ENCODE peak calls at places on chromosomes 11 and 22, in eight cellular contexts. One of them, this sample, is unnamed.

GRCh38 chr22:19035474-19036228 is 86.6 kb downstream of the DGCR2 start:
- DNase-seq in astrocyte of the spinal cord: no peak
- DNase-seq in AG09309: no peak
- DNase-seq in T-cell: no peak
- DNase-seq in NCI-H1417: no peak
- DNase-seq in RWPE1: no peak
- DNase-seq in stimulated activated CD4-positive, alpha-beta T cell treated with anti-CD3 and anti-CD28 coated beads, Interleukin-4, amount 100 ng/mL, for 48 hours: no peak
- DNase-seq in hepatic stellate cell: no peak
- DNase-seq in this sample: no peak

GRCh38 chr11:73201249-73201648 is 16.8 kb upstream of the P2RY2 start:
- DNase-seq in RWPE1: no peak
- DNase-seq in AG09309: no peak
- DNase-seq in stimulated activated CD4-positive, alpha-beta T cell treated with anti-CD3 and anti-CD28 coated beads, Interleukin-4, amount 100 ng/mL, for 48 hours: no peak
- DNase-seq in NCI-H1417: peak; percentile 4
- DNase-seq in hepatic stellate cell: no peak
- DNase-seq in astrocyte of the spinal cord: no peak
- DNase-seq in T-cell: no peak
- DNase-seq in this sample: no peak

GRCh38 chr11:115581871-115582639 is 77.8 kb upstream of the CADM1 start:
- DNase-seq in RWPE1: peak; percentile 20
- DNase-seq in stimulated activated CD4-positive, alpha-beta T cell treated with anti-CD3 and anti-CD28 coated beads, Interleukin-4, amount 100 ng/mL, for 48 hours: no peak
- DNase-seq in T-cell: no peak
- DNase-seq in astrocyte of the spinal cord: peak; percentile 6
- DNase-seq in AG09309: no peak
- DNase-seq in hepatic stellate cell: no peak
- DNase-seq in NCI-H1417: peak; percentile 72
- DNase-seq in this sample: no peak

GRCh38 chr11:72257551-72257950 is 13.6 kb upstream of the PHOX2A start:
- DNase-seq in hepatic stellate cell: no peak
- DNase-seq in AG09309: no peak
- DNase-seq in stimulated activated CD4-positive, alpha-beta T cell treated with anti-CD3 and anti-CD28 coated beads, Interleukin-4, amount 100 ng/mL, for 48 hours: no peak
- DNase-seq in NCI-H1417: no peak
- DNase-seq in astrocyte of the spinal cord: no peak
- DNase-seq in RWPE1: no peak
- DNase-seq in T-cell: no peak
- DNase-seq in this sample: no peak

GRCh38 chr11:61290905-61291690 is 4.0 kb downstream of the VWCE start:
- DNase-seq in NCI-H1417: no peak
- DNase-seq in stimulated activated CD4-positive, alpha-beta T cell treated with anti-CD3 and anti-CD28 coated beads, Interleukin-4, amount 100 ng/mL, for 48 hours: no peak
- DNase-seq in astrocyte of the spinal cord: no peak
- DNase-seq in AG09309: no peak
- DNase-seq in RWPE1: no peak
- DNase-seq in hepatic stellate cell: no peak
- DNase-seq in T-cell: no peak
- DNase-seq in this sample: no peak

GRCh38 chr22:38397189-38398097 is 57.6 kb downstream of the KCNJ4 start:
- DNase-seq in NCI-H1417: no peak
- DNase-seq in astrocyte of the spinal cord: peak; percentile 33
- DNase-seq in T-cell: no peak
- DNase-seq in RWPE1: peak; percentile 17
- DNase-seq in hepatic stellate cell: no peak
- DNase-seq in AG09309: no peak
- DNase-seq in stimulated activated CD4-positive, alpha-beta T cell treated with anti-CD3 and anti-CD28 coated beads, Interleukin-4, amount 100 ng/mL, for 48 hours: no peak
- DNase-seq in this sample: peak; percentile 30

GRCh38 chr11:122439911-122440782 is 215.4 kb upstream of the UBASH3B start:
- DNase-seq in stimulated activated CD4-positive, alpha-beta T cell treated with anti-CD3 and anti-CD28 coated beads, Interleukin-4, amount 100 ng/mL, for 48 hours: no peak
- DNase-seq in RWPE1: no peak
- DNase-seq in T-cell: no peak
- DNase-seq in NCI-H1417: peak; percentile 71
- DNase-seq in AG09309: no peak
- DNase-seq in hepatic stellate cell: peak; percentile 40
- DNase-seq in astrocyte of the spinal cord: peak; percentile 62
- DNase-seq in this sample: no peak

GRCh38 chr22:44030702-44031082 is 6.6 kb downstream of the PARVB start:
- DNase-seq in astrocyte of the spinal cord: no peak
- DNase-seq in stimulated activated CD4-positive, alpha-beta T cell treated with anti-CD3 and anti-CD28 coated beads, Interleukin-4, amount 100 ng/mL, for 48 hours: no peak
- DNase-seq in NCI-H1417: no peak
- DNase-seq in AG09309: no peak
- DNase-seq in hepatic stellate cell: no peak
- DNase-seq in T-cell: no peak
- DNase-seq in RWPE1: no peak
- DNase-seq in this sample: no peak

GRCh38 chr11:96096360-96096759 is 172.5 kb upstream of the MTMR2 start:
- DNase-seq in stimulated activated CD4-positive, alpha-beta T cell treated with anti-CD3 and anti-CD28 coated beads, Interleukin-4, amount 100 ng/mL, for 48 hours: no peak
- DNase-seq in AG09309: no peak
- DNase-seq in T-cell: no peak
- DNase-seq in astrocyte of the spinal cord: no peak
- DNase-seq in RWPE1: no peak
- DNase-seq in hepatic stellate cell: no peak
- DNase-seq in NCI-H1417: no peak
- DNase-seq in this sample: no peak

GRCh38 chr11:122141757-122142156 is 25.7 kb upstream of the BLID start:
- DNase-seq in hepatic stellate cell: no peak
- DNase-seq in astrocyte of the spinal cord: no peak
- DNase-seq in stimulated activated CD4-positive, alpha-beta T cell treated with anti-CD3 and anti-CD28 coated beads, Interleukin-4, amount 100 ng/mL, for 48 hours: no peak
- DNase-seq in AG09309: no peak
- DNase-seq in NCI-H1417: peak; percentile 92
- DNase-seq in RWPE1: no peak
- DNase-seq in T-cell: no peak
- DNase-seq in this sample: no peak

GRCh38 chr11:91790346-91790745 is 434.3 kb upstream of the FAT3 start:
- DNase-seq in hepatic stellate cell: no peak
- DNase-seq in T-cell: no peak
- DNase-seq in RWPE1: no peak
- DNase-seq in astrocyte of the spinal cord: no peak
- DNase-seq in stimulated activated CD4-positive, alpha-beta T cell treated with anti-CD3 and anti-CD28 coated beads, Interleukin-4, amount 100 ng/mL, for 48 hours: no peak
- DNase-seq in AG09309: no peak
- DNase-seq in NCI-H1417: no peak
- DNase-seq in this sample: no peak

GRCh38 chr11:41245184-41245583 is 214.3 kb downstream of the LRRC4C start:
- DNase-seq in astrocyte of the spinal cord: no peak
- DNase-seq in hepatic stellate cell: no peak
- DNase-seq in NCI-H1417: no peak
- DNase-seq in RWPE1: no peak
- DNase-seq in stimulated activated CD4-positive, alpha-beta T cell treated with anti-CD3 and anti-CD28 coated beads, Interleukin-4, amount 100 ng/mL, for 48 hours: no peak
- DNase-seq in AG09309: no peak
- DNase-seq in T-cell: no peak
- DNase-seq in this sample: peak; percentile 19

GRCh38 chr11:11659567-11660341 is 37.9 kb upstream of the GALNT18 start:
- DNase-seq in hepatic stellate cell: no peak
- DNase-seq in AG09309: no peak
- DNase-seq in astrocyte of the spinal cord: no peak
- DNase-seq in NCI-H1417: no peak
- DNase-seq in RWPE1: no peak
- DNase-seq in stimulated activated CD4-positive, alpha-beta T cell treated with anti-CD3 and anti-CD28 coated beads, Interleukin-4, amount 100 ng/mL, for 48 hours: no peak
- DNase-seq in T-cell: no peak
- DNase-seq in this sample: no peak

GRCh38 chr11:126669416-126669815 is 313.9 kb downstream of the ST3GAL4 start:
- DNase-seq in NCI-H1417: no peak
- DNase-seq in T-cell: no peak
- DNase-seq in hepatic stellate cell: peak; percentile 29
- DNase-seq in AG09309: peak; percentile 44
- DNase-seq in RWPE1: no peak
- DNase-seq in astrocyte of the spinal cord: peak; percentile 37
- DNase-seq in stimulated activated CD4-positive, alpha-beta T cell treated with anti-CD3 and anti-CD28 coated beads, Interleukin-4, amount 100 ng/mL, for 48 hours: no peak
- DNase-seq in this sample: no peak

GRCh38 chr11:91199866-91200265 is 977.0 kb upstream of the CHORDC1 start:
- DNase-seq in T-cell: no peak
- DNase-seq in stimulated activated CD4-positive, alpha-beta T cell treated with anti-CD3 and anti-CD28 coated beads, Interleukin-4, amount 100 ng/mL, for 48 hours: no peak
- DNase-seq in hepatic stellate cell: peak; percentile 12
- DNase-seq in AG09309: no peak
- DNase-seq in astrocyte of the spinal cord: peak; percentile 64
- DNase-seq in RWPE1: no peak
- DNase-seq in NCI-H1417: no peak
- DNase-seq in this sample: no peak

GRCh38 chr22:30763815-30764686 is 69.4 kb downstream of the OSBP2 start:
- DNase-seq in astrocyte of the spinal cord: peak; percentile 77
- DNase-seq in T-cell: peak; percentile 44
- DNase-seq in stimulated activated CD4-positive, alpha-beta T cell treated with anti-CD3 and anti-CD28 coated beads, Interleukin-4, amount 100 ng/mL, for 48 hours: peak; percentile 20
- DNase-seq in RWPE1: peak; percentile 73
- DNase-seq in NCI-H1417: peak; percentile 20
- DNase-seq in hepatic stellate cell: peak; percentile 63
- DNase-seq in AG09309: peak; percentile 55
- DNase-seq in this sample: peak; percentile 55

GRCh38 chr11:61297341-61297740 is 2.2 kb upstream of the VWCE start:
- DNase-seq in NCI-H1417: no peak
- DNase-seq in astrocyte of the spinal cord: no peak
- DNase-seq in AG09309: no peak
- DNase-seq in RWPE1: peak; percentile 41
- DNase-seq in stimulated activated CD4-positive, alpha-beta T cell treated with anti-CD3 and anti-CD28 coated beads, Interleukin-4, amount 100 ng/mL, for 48 hours: no peak
- DNase-seq in hepatic stellate cell: no peak
- DNase-seq in T-cell: no peak
- DNase-seq in this sample: no peak

GRCh38 chr11:78708388-78708787 is 133.7 kb upstream of the NARS2 start:
- DNase-seq in hepatic stellate cell: peak; percentile 44
- DNase-seq in RWPE1: peak; percentile 36
- DNase-seq in astrocyte of the spinal cord: no peak
- DNase-seq in NCI-H1417: no peak
- DNase-seq in T-cell: no peak
- DNase-seq in stimulated activated CD4-positive, alpha-beta T cell treated with anti-CD3 and anti-CD28 coated beads, Interleukin-4, amount 100 ng/mL, for 48 hours: no peak
- DNase-seq in AG09309: no peak
- DNase-seq in this sample: no peak

GRCh38 chr11:100876826-100877545 is 189.9 kb downstream of the ARHGAP42 start:
- DNase-seq in astrocyte of the spinal cord: peak; percentile 99
- DNase-seq in stimulated activated CD4-positive, alpha-beta T cell treated with anti-CD3 and anti-CD28 coated beads, Interleukin-4, amount 100 ng/mL, for 48 hours: no peak
- DNase-seq in hepatic stellate cell: peak; percentile 72
- DNase-seq in AG09309: peak; percentile 88
- DNase-seq in RWPE1: peak; percentile 4
- DNase-seq in T-cell: no peak
- DNase-seq in NCI-H1417: peak; percentile 5
- DNase-seq in this sample: no peak

GRCh38 chr11:73320786-73321325 is 12.8 kb downstream of the ARHGEF17 start:
- DNase-seq in RWPE1: no peak
- DNase-seq in NCI-H1417: no peak
- DNase-seq in astrocyte of the spinal cord: peak; percentile 51
- DNase-seq in T-cell: no peak
- DNase-seq in stimulated activated CD4-positive, alpha-beta T cell treated with anti-CD3 and anti-CD28 coated beads, Interleukin-4, amount 100 ng/mL, for 48 hours: no peak
- DNase-seq in hepatic stellate cell: no peak
- DNase-seq in AG09309: no peak
- DNase-seq in this sample: no peak

GRCh38 chr11:69881467-69882269 is 62.5 kb upstream of the FGF3 start:
- DNase-seq in RWPE1: no peak
- DNase-seq in AG09309: no peak
- DNase-seq in stimulated activated CD4-positive, alpha-beta T cell treated with anti-CD3 and anti-CD28 coated beads, Interleukin-4, amount 100 ng/mL, for 48 hours: no peak
- DNase-seq in NCI-H1417: no peak
- DNase-seq in T-cell: no peak
- DNase-seq in astrocyte of the spinal cord: no peak
- DNase-seq in hepatic stellate cell: no peak
- DNase-seq in this sample: no peak

GRCh38 chr11:2584812-2585565 is 114.8 kb downstream of the KCNQ1OT1 start:
- DNase-seq in T-cell: no peak
- DNase-seq in NCI-H1417: no peak
- DNase-seq in stimulated activated CD4-positive, alpha-beta T cell treated with anti-CD3 and anti-CD28 coated beads, Interleukin-4, amount 100 ng/mL, for 48 hours: no peak
- DNase-seq in astrocyte of the spinal cord: no peak
- DNase-seq in RWPE1: no peak
- DNase-seq in hepatic stellate cell: no peak
- DNase-seq in AG09309: no peak
- DNase-seq in this sample: no peak

GRCh38 chr11:100403817-100404216 is 283.3 kb upstream of the ARHGAP42 start:
- DNase-seq in T-cell: no peak
- DNase-seq in RWPE1: no peak
- DNase-seq in NCI-H1417: no peak
- DNase-seq in stimulated activated CD4-positive, alpha-beta T cell treated with anti-CD3 and anti-CD28 coated beads, Interleukin-4, amount 100 ng/mL, for 48 hours: no peak
- DNase-seq in astrocyte of the spinal cord: peak; percentile 60
- DNase-seq in AG09309: no peak
- DNase-seq in hepatic stellate cell: peak; percentile 46
- DNase-seq in this sample: no peak

GRCh38 chr11:109726061-109726460 is 304.1 kb downstream of the C11orf87 start:
- DNase-seq in hepatic stellate cell: no peak
- DNase-seq in RWPE1: peak; percentile 15
- DNase-seq in NCI-H1417: no peak
- DNase-seq in stimulated activated CD4-positive, alpha-beta T cell treated with anti-CD3 and anti-CD28 coated beads, Interleukin-4, amount 100 ng/mL, for 48 hours: no peak
- DNase-seq in astrocyte of the spinal cord: no peak
- DNase-seq in T-cell: no peak
- DNase-seq in AG09309: no peak
- DNase-seq in this sample: no peak

GRCh38 chr11:128776088-128776433 is 82.2 kb downstream of the FLI1 start:
- DNase-seq in NCI-H1417: no peak
- DNase-seq in AG09309: no peak
- DNase-seq in stimulated activated CD4-positive, alpha-beta T cell treated with anti-CD3 and anti-CD28 coated beads, Interleukin-4, amount 100 ng/mL, for 48 hours: no peak
- DNase-seq in hepatic stellate cell: no peak
- DNase-seq in RWPE1: no peak
- DNase-seq in T-cell: peak; percentile 60
- DNase-seq in astrocyte of the spinal cord: no peak
- DNase-seq in this sample: peak; percentile 22

GRCh38 chr11:75625970-75626691 is 42.7 kb downstream of the MAP6 start:
- DNase-seq in hepatic stellate cell: peak; percentile 83
- DNase-seq in NCI-H1417: no peak
- DNase-seq in RWPE1: peak; percentile 66
- DNase-seq in stimulated activated CD4-positive, alpha-beta T cell treated with anti-CD3 and anti-CD28 coated beads, Interleukin-4, amount 100 ng/mL, for 48 hours: no peak
- DNase-seq in AG09309: peak; percentile 46
- DNase-seq in T-cell: no peak
- DNase-seq in astrocyte of the spinal cord: peak; percentile 85
- DNase-seq in this sample: no peak

GRCh38 chr22:45877036-45877380 is 100.0 kb downstream of the WNT7B start:
- DNase-seq in AG09309: no peak
- DNase-seq in NCI-H1417: no peak
- DNase-seq in RWPE1: no peak
- DNase-seq in T-cell: no peak
- DNase-seq in hepatic stellate cell: no peak
- DNase-seq in astrocyte of the spinal cord: no peak
- DNase-seq in stimulated activated CD4-positive, alpha-beta T cell treated with anti-CD3 and anti-CD28 coated beads, Interleukin-4, amount 100 ng/mL, for 48 hours: no peak
- DNase-seq in this sample: no peak

This sample was measured in CD4-positive, alpha-beta memory T cell.